ENCODE peak calls at places on chromosomes 5 and 9, in five cellular contexts. Y is cardiac muscle cell; Q is body of pancreas; C is CD8-positive, alpha-beta T cell; E is fibroblast of lung. A is an unnamed sample.

GRCh38 chr5:140235776-140236558 is 61.0 kb downstream of the CYSTM1 start:
- DNase-seq in Y (no peak), Q (no peak), E (no peak), C (no peak), A (no peak)

GRCh38 chr5:143606043-143606752 is 202.7 kb upstream of the NR3C1 start:
- DNase-seq in E (no peak), Q (no peak), Y (no peak), C (no peak), A (no peak)

GRCh38 chr5:169424956-169425318 is 124.0 kb upstream of the SLIT3 start:
- DNase-seq in Y (no peak), Q (no peak), C (no peak), E (no peak), A (no peak)

GRCh38 chr5:133884525-133885311 is 83.7 kb downstream of the C5orf15 start:
- DNase-seq in Q (no peak), Y (peak; percentile 61), C (no peak), E (peak; percentile 42), A (no peak)

GRCh38 chr5:3845249-3845648 is 249.6 kb downstream of the IRX1 start:
- DNase-seq in E (no peak), Q (no peak), Y (no peak), C (no peak), A (no peak)

GRCh38 chr5:176355400-176356178 is 6.0 kb downstream of the KIAA1191 start:
- DNase-seq in Y (no peak), E (no peak), Q (no peak), C (no peak), A (no peak)

GRCh38 chr9:90124961-90125360 is 517.7 kb downstream of the DIRAS2 start:
- DNase-seq in E (peak; percentile 65), Y (peak; percentile 19), Q (no peak), C (no peak), A (no peak)

GRCh38 chr9:4126184-4126865 is 173.5 kb downstream of the GLIS3 start:
- DNase-seq in C (no peak), Q (no peak), E (peak; percentile 63), Y (peak; percentile 78), A (no peak)

GRCh38 chr5:30809907-30810306 is 383.6 kb upstream of the CDH6 start:
- DNase-seq in E (no peak), Q (no peak), C (no peak), Y (no peak), A (no peak)

GRCh38 chr5:57598097-57598496 is 115.5 kb upstream of the ACTBL2 start:
- DNase-seq in Y (no peak), E (no peak), Q (no peak), C (no peak), A (no peak)

GRCh38 chr5:138408023-138408422 is 30.8 kb upstream of the REEP2 start:
- DNase-seq in C (no peak), Y (no peak), Q (no peak), E (no peak), A (no peak)

GRCh38 chr5:96823900-96824351 is 16.2 kb upstream of the ERAP1 start:
- DNase-seq in Y (peak; percentile 55), E (peak; percentile 26), C (no peak), Q (no peak), A (no peak)

GRCh38 chr5:129904667-129905466 is 602 bp downstream of the CHSY3 start:
- DNase-seq in E (no peak), Y (peak; percentile 16), Q (peak; percentile 15), C (no peak), A (no peak)

GRCh38 chr9:93996863-93997262 is 41.7 kb upstream of the BARX1 start:
- DNase-seq in C (no peak), Q (no peak), E (no peak), Y (no peak), A (no peak)

DNA sequence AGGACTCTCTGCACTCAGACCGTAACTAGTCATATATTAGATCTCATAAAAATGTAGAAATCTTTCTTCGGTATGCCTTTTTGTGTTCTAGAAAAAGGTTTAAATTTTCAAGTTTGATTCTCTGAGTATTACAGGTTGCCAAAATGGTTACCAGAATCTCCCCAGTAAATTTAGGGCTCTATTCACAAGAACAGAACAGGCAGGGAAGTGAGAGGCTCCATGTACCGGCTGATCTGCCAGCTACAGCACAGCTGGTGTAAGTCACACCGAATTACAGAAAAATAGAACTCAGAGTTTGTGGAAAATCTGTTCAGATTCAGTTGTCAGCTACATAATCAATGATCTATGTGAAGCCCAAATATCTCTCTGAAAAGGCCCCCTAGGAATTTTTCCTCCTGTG is 10.4 kb downstream of the FAM81B start:
- DNase-seq in E (no peak), Q (no peak), C (no peak), Y (no peak), A (no peak)
- TF ChIP-seq CTCF in E (no peak), Q (no peak), C (no peak), Y (no peak), A (no peak)

GRCh38 chr9:127558581-127559246 is 53.4 kb upstream of the STXBP1 start:
- DNase-seq in C (no peak), Y (no peak), E (no peak), Q (no peak), A (no peak)
- H3K4me1 ChIP-seq in C (peaks cover 52% of the 10 kb centered on the region), Y (peaks cover 26% of the 10 kb centered on the region), E (peaks cover 79% of the 10 kb centered on the region), Q (peaks cover 99% of the 10 kb centered on the region), A (peaks cover 49% of the 10 kb centered on the region)

GRCh38 chr5:150753463-150753862 is 5.4 kb downstream of the DCTN4 start:
- DNase-seq in Y (no peak), C (no peak), E (no peak), Q (no peak), A (no peak)
- H3K36me3 ChIP-seq in Y (peaks cover 44% of the 10 kb centered on the region), C (peaks cover 36% of the 10 kb centered on the region), E (peaks cover 10% of the 10 kb centered on the region), Q (peaks cover 9% of the 10 kb centered on the region), A (peaks cover 5% of the 10 kb centered on the region)

DNA sequence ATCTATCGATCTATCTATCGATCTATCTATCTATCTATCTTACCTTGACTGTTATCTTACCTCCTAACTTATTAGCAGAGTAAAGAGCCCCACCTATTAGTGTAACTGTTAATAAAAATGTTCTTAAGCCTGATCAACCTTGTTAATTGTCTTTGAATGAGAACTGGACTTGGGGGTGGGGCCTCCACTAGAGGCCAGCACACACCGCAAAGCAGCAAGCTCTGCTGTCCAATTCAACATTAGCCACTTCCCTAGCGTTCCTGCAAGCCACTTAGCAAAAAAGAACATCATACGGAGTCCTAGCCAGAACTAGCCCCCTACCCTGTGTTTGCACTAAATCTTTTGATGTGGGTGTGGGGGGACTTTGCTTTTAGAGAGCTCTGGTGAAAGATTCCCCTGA is 515.8 kb downstream of the KDM4C start:
- DNase-seq in E (peak; percentile 65), Q (no peak), C (no peak), Y (peak; percentile 75), A (no peak)
- TF ChIP-seq CTCF in E (peak; percentile 74), Q (peak; percentile 27), C (no peak), Y (peak; percentile 79), A (no peak)

A was measured in mucosa of descending colon.